ENCODE peak calls at places on chromosomes 7 and 10, in nine cellular contexts. One of them, this sample, is unnamed.

GRCh38 chr7:30074422-30075030 is 46.3 kb downstream of the PLEKHA8 start:
- DNase-seq in T-helper 2 cell: peak
- DNase-seq in progenitor cell of endocrine pancreas: no peak
- DNase-seq in nephron progenitor cell: no peak
- DNase-seq in astrocyte: peak
- DNase-seq in activated T-helper 9 cell treated with anti-CD3 and anti-CD28 coated beads, Interleukin-2, amount 50 U/mL, for 16 hours: no peak
- DNase-seq in SW480: peak
- DNase-seq in brain microvascular endothelial cell: no peak
- DNase-seq in neural progenitor cell: peak
- DNase-seq in this sample: peak

GRCh38 chr10:44857363-44858016 is 53.6 kb upstream of the TMEM72 start:
- DNase-seq in T-helper 2 cell: peak
- DNase-seq in progenitor cell of endocrine pancreas: peak
- DNase-seq in nephron progenitor cell: peak
- DNase-seq in astrocyte: peak
- DNase-seq in activated T-helper 9 cell treated with anti-CD3 and anti-CD28 coated beads, Interleukin-2, amount 50 U/mL, for 16 hours: peak
- DNase-seq in SW480: peak
- DNase-seq in brain microvascular endothelial cell: peak
- DNase-seq in neural progenitor cell: peak
- DNase-seq in this sample: peak

GRCh38 chr7:25659841-25660240 is 431.6 kb upstream of the NPVF start:
- DNase-seq in T-helper 2 cell: no peak
- DNase-seq in progenitor cell of endocrine pancreas: no peak
- DNase-seq in nephron progenitor cell: peak
- DNase-seq in astrocyte: no peak
- DNase-seq in activated T-helper 9 cell treated with anti-CD3 and anti-CD28 coated beads, Interleukin-2, amount 50 U/mL, for 16 hours: no peak
- DNase-seq in SW480: no peak
- DNase-seq in brain microvascular endothelial cell: no peak
- DNase-seq in neural progenitor cell: no peak
- DNase-seq in this sample: no peak

GRCh38 chr10:127903789-127904188 is 3.1 kb upstream of the PTPRE start:
- DNase-seq in T-helper 2 cell: no peak
- DNase-seq in progenitor cell of endocrine pancreas: no peak
- DNase-seq in nephron progenitor cell: no peak
- DNase-seq in astrocyte: no peak
- DNase-seq in activated T-helper 9 cell treated with anti-CD3 and anti-CD28 coated beads, Interleukin-2, amount 50 U/mL, for 16 hours: no peak
- DNase-seq in SW480: no peak
- DNase-seq in brain microvascular endothelial cell: no peak
- DNase-seq in neural progenitor cell: no peak
- DNase-seq in this sample: no peak

GRCh38 chr7:137992738-137993394 is 9.0 kb downstream of the CREB3L2 start:
- DNase-seq in T-helper 2 cell: peak
- DNase-seq in progenitor cell of endocrine pancreas: no peak
- DNase-seq in nephron progenitor cell: no peak
- DNase-seq in astrocyte: peak
- DNase-seq in activated T-helper 9 cell treated with anti-CD3 and anti-CD28 coated beads, Interleukin-2, amount 50 U/mL, for 16 hours: no peak
- DNase-seq in SW480: no peak
- DNase-seq in brain microvascular endothelial cell: peak
- DNase-seq in neural progenitor cell: no peak
- DNase-seq in this sample: peak

GRCh38 chr7:69893915-69894314 is 295.6 kb downstream of the AUTS2 start:
- DNase-seq in T-helper 2 cell: no peak
- DNase-seq in progenitor cell of endocrine pancreas: no peak
- DNase-seq in nephron progenitor cell: no peak
- DNase-seq in astrocyte: no peak
- DNase-seq in activated T-helper 9 cell treated with anti-CD3 and anti-CD28 coated beads, Interleukin-2, amount 50 U/mL, for 16 hours: no peak
- DNase-seq in SW480: no peak
- DNase-seq in brain microvascular endothelial cell: no peak
- DNase-seq in neural progenitor cell: peak
- DNase-seq in this sample: no peak

GRCh38 chr10:98276316-98276715 is 8.3 kb upstream of the LOXL4 start:
- DNase-seq in T-helper 2 cell: no peak
- DNase-seq in progenitor cell of endocrine pancreas: no peak
- DNase-seq in nephron progenitor cell: no peak
- DNase-seq in astrocyte: no peak
- DNase-seq in activated T-helper 9 cell treated with anti-CD3 and anti-CD28 coated beads, Interleukin-2, amount 50 U/mL, for 16 hours: no peak
- DNase-seq in SW480: no peak
- DNase-seq in brain microvascular endothelial cell: no peak
- DNase-seq in neural progenitor cell: no peak
- DNase-seq in this sample: no peak

GRCh38 chr10:102410427-102411073 is 8.0 kb downstream of the PSD start:
- DNase-seq in T-helper 2 cell: peak
- DNase-seq in progenitor cell of endocrine pancreas: peak
- DNase-seq in nephron progenitor cell: peak
- DNase-seq in astrocyte: no peak
- DNase-seq in activated T-helper 9 cell treated with anti-CD3 and anti-CD28 coated beads, Interleukin-2, amount 50 U/mL, for 16 hours: peak
- DNase-seq in SW480: no peak
- DNase-seq in brain microvascular endothelial cell: no peak
- DNase-seq in neural progenitor cell: peak
- DNase-seq in this sample: no peak

GRCh38 chr10:15182541-15183207 is 14.2 kb upstream of the NMT2 start:
- DNase-seq in T-helper 2 cell: no peak
- DNase-seq in progenitor cell of endocrine pancreas: no peak
- DNase-seq in nephron progenitor cell: no peak
- DNase-seq in astrocyte: no peak
- DNase-seq in activated T-helper 9 cell treated with anti-CD3 and anti-CD28 coated beads, Interleukin-2, amount 50 U/mL, for 16 hours: no peak
- DNase-seq in SW480: peak
- DNase-seq in brain microvascular endothelial cell: no peak
- DNase-seq in neural progenitor cell: no peak
- DNase-seq in this sample: no peak

GRCh38 chr10:132384618-132385510 is 12.1 kb upstream of the PWWP2B start:
- DNase-seq in T-helper 2 cell: no peak
- DNase-seq in progenitor cell of endocrine pancreas: no peak
- DNase-seq in nephron progenitor cell: no peak
- DNase-seq in astrocyte: no peak
- DNase-seq in activated T-helper 9 cell treated with anti-CD3 and anti-CD28 coated beads, Interleukin-2, amount 50 U/mL, for 16 hours: no peak
- DNase-seq in SW480: no peak
- DNase-seq in brain microvascular endothelial cell: no peak
- DNase-seq in neural progenitor cell: no peak
- DNase-seq in this sample: no peak

GRCh38 chr7:146172112-146172511 is 55.5 kb downstream of the CNTNAP2 start:
- DNase-seq in T-helper 2 cell: no peak
- DNase-seq in progenitor cell of endocrine pancreas: no peak
- DNase-seq in nephron progenitor cell: no peak
- DNase-seq in astrocyte: no peak
- DNase-seq in activated T-helper 9 cell treated with anti-CD3 and anti-CD28 coated beads, Interleukin-2, amount 50 U/mL, for 16 hours: no peak
- DNase-seq in SW480: no peak
- DNase-seq in brain microvascular endothelial cell: peak
- DNase-seq in neural progenitor cell: no peak
- DNase-seq in this sample: no peak

This sample was measured in RCC 7860.